ENCODE peak calls at places on chromosomes 12 and 14, in six cellular contexts. Z, V, W, N, B and O are unnamed samples.

GRCh38 chr12:80233926-80234325 is 134.6 kb downstream of the OTOGL start:
- DNase-seq in Z (no peak), V (no peak), W (no peak), N (no peak), B (no peak), O (no peak)

GRCh38 chr12:93502802-93503623 is 35.7 kb downstream of the MRPL42 start:
- DNase-seq in Z (peak; percentile 52), V (peak; percentile 67), W (peak; percentile 58), N (peak; percentile 52), B (peak; percentile 53), O (no peak)

GRCh38 chr12:51721281-51721940 is 127.1 kb downstream of the FIGNL2 start:
- DNase-seq in Z (peak; percentile 61), V (peak; percentile 40), W (peak; percentile 8), N (no peak), B (no peak), O (no peak)

GRCh38 chr12:25852792-25853191 is 105.7 kb upstream of the RASSF8 start:
- DNase-seq in Z (no peak), V (peak; percentile 88), W (no peak), N (no peak), B (no peak), O (no peak)

GRCh38 chr14:61526405-61527312 is 168.7 kb upstream of the HIF1A start:
- DNase-seq in Z (peak; percentile 33), V (no peak), W (no peak), N (peak; percentile 55), B (no peak), O (no peak)

GRCh38 chr12:132284071-132284492 is 45.3 kb downstream of the GALNT9 start:
- DNase-seq in Z (no peak), V (peak; percentile 21), W (no peak), N (no peak), B (peak; percentile 4), O (no peak)

GRCh38 chr12:2625267-2625666 is 169.5 kb upstream of the FKBP4 start:
- DNase-seq in Z (no peak), V (no peak), W (no peak), N (no peak), B (no peak), O (no peak)

GRCh38 chr14:59116984-59117415 is 71.5 kb upstream of the DAAM1 start:
- DNase-seq in Z (no peak), V (no peak), W (no peak), N (peak; percentile 55), B (peak; percentile 54), O (no peak)

GRCh38 chr14:40911161-40911560 is 695.5 kb upstream of the LRFN5 start:
- DNase-seq in Z (peak; percentile 8), V (no peak), W (no peak), N (no peak), B (no peak), O (no peak)

GRCh38 chr14:65167072-65167645 is 64.8 kb upstream of the MAX start:
- DNase-seq in Z (no peak), V (no peak), W (no peak), N (no peak), B (peak; percentile 48), O (no peak)

GRCh38 chr14:76767681-76768055 is 6.4 kb downstream of the VASH1 start:
- DNase-seq in Z (no peak), V (no peak), W (peak; percentile 3), N (no peak), B (no peak), O (no peak)

GRCh38 chr12:44314007-44314500 is 478.2 kb downstream of the TMEM117 start:
- DNase-seq in Z (no peak), V (no peak), W (no peak), N (no peak), B (no peak), O (no peak)

GRCh38 chr14:88233915-88234314 is 89.2 kb downstream of the KCNK10 start:
- DNase-seq in Z (peak; percentile 43), V (no peak), W (no peak), N (peak; percentile 38), B (peak; percentile 9), O (no peak)

GRCh38 chr12:78181544-78182162 is 351.0 kb downstream of the NAV3 start:
- DNase-seq in Z (peak; percentile 36), V (peak; percentile 68), W (no peak), N (no peak), B (peak; percentile 29), O (no peak)

GRCh38 chr14:80700601-80701000 is 240.9 kb downstream of the CEP128 start:
- DNase-seq in Z (no peak), V (no peak), W (no peak), N (no peak), B (no peak), O (no peak)

GRCh38 chr14:105536691-105537579 is 10.6 kb downstream of the TMEM121 start:
- DNase-seq in Z (no peak), V (no peak), W (no peak), N (no peak), B (no peak), O (no peak)

GRCh38 chr14:103100281-103101121 is 6.0 kb downstream of the EXOC3L4 start:
- DNase-seq in Z (no peak), V (no peak), W (no peak), N (no peak), B (peak; percentile 57), O (no peak)

GRCh38 chr14:93033983-93034670 is 81.6 kb downstream of the ITPK1 start:
- DNase-seq in Z (peak; percentile 51), V (no peak), W (no peak), N (no peak), B (peak; percentile 63), O (no peak)

GRCh38 chr14:68873379-68873778 is 80.5 kb upstream of the ZFP36L1 start:
- DNase-seq in Z (no peak), V (no peak), W (no peak), N (no peak), B (no peak), O (no peak)

GRCh38 chr12:1171657-1172056 is 180.6 kb downstream of the ERC1 start:
- DNase-seq in Z (peak; percentile 71), V (no peak), W (no peak), N (no peak), B (peak; percentile 35), O (no peak)

GRCh38 chr12:132558861-132559623 is 51.3 kb downstream of the LRCOL1 start:
- DNase-seq in Z (no peak), V (no peak), W (no peak), N (no peak), B (peak; percentile 40), O (no peak)

GRCh38 chr12:96434107-96434506 is 33.9 kb upstream of the CDK17 start:
- DNase-seq in Z (no peak), V (peak; percentile 100), W (no peak), N (peak; percentile 35), B (peak; percentile 38), O (no peak)

GRCh38 chr14:63295991-63296630 is 22.6 kb downstream of the GPHB5 start:
- DNase-seq in Z (no peak), V (no peak), W (no peak), N (no peak), B (no peak), O (no peak)

GRCh38 chr14:106507354-106507753 is 981.0 kb downstream of the TMEM121 start:
- DNase-seq in Z (no peak), V (no peak), W (no peak), N (no peak), B (no peak), O (no peak)

GRCh38 chr12:90323217-90323616 is 614.6 kb upstream of the ATP2B1 start:
- DNase-seq in Z (no peak), V (no peak), W (no peak), N (no peak), B (no peak), O (no peak)

GRCh38 chr12:109808876-109809646 is 24.1 kb downstream of the TRPV4 start:
- DNase-seq in Z (no peak), V (no peak), W (no peak), N (no peak), B (no peak), O (no peak)

GRCh38 chr12:91574975-91575374 is 392.4 kb upstream of the DCN start:
- DNase-seq in Z (no peak), V (no peak), W (no peak), N (no peak), B (no peak), O (no peak)

DNA sequence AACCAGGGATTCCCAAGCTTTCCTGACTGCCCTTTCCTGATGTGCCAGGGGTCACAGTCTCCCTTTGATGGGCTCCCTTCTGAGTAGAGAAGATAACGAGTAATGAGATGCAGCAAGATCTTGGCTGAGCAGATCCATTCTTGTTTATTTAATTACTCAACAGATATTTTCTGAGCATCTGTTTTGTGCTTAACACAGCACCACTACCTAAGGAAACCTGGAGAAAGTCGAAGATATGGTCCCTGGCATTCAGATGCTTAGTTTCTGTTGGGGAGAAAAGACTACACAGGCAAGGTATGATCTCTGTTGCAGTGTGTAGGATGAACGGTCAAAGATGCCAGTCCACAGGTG is 3.9 kb downstream of the AJUBA start:
- DNase-seq in Z (no peak), V (no peak), W (no peak), N (no peak), B (no peak), O (no peak)
- H3K4me1 ChIP-seq in Z (peaks cover 40% of the 10 kb centered on the region), V (peaks cover 45% of the 10 kb centered on the region), W (peaks cover 21% of the 10 kb centered on the region), N (peaks cover 27% of the 10 kb centered on the region), B (peaks cover 17% of the 10 kb centered on the region), O (peaks cover 51% of the 10 kb centered on the region)

GRCh38 chr12:124150176-124150575 is 144.7 kb upstream of the RFLNA start:
- DNase-seq in Z (no peak), V (no peak), W (no peak), N (no peak), B (no peak), O (no peak)

GRCh38 chr12:124155711-124156110 is 139.2 kb upstream of the RFLNA start:
- DNase-seq in Z (no peak), V (no peak), W (no peak), N (no peak), B (no peak), O (no peak)

GRCh38 chr12:124152733-124153132 is 142.2 kb upstream of the RFLNA start:
- DNase-seq in Z (no peak), V (peak; percentile 8), W (no peak), N (no peak), B (no peak), O (no peak)

GRCh38 chr12:124151583-124151982 is 143.3 kb upstream of the RFLNA start:
- DNase-seq in Z (no peak), V (no peak), W (no peak), N (no peak), B (no peak), O (no peak)

DNA sequence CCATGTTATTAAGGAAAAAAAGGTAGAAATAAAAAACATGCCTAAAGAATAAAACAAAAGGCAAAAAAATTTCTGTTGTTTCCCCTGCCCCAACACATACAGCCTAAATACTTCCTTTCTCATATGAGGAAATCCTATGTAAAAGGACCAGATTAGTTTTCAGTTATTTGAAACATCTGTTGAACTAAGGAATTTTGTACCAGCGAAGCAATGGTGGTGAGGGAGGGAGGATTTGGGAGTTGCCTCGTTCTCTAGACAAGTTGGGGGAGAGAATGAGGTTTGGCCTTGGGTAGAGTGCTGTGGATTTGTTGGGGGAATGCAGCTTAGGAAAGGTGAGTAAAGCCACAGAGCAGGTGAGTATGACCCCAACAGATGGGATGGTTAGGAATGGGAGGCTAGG is 141.5 kb upstream of the RFLNA start:
- DNase-seq in Z (no peak), V (no peak), W (no peak), N (no peak), B (no peak), O (no peak)
- H3K4me1 ChIP-seq in Z (no peaks in the 10 kb centered on the region), V (no peaks in the 10 kb centered on the region), W (no peaks in the 10 kb centered on the region), N (no peaks in the 10 kb centered on the region), B (no peaks in the 10 kb centered on the region), O (no peaks in the 10 kb centered on the region)

GRCh38 chr14:48955857-48956256 is 630.3 kb downstream of the RPS29 start:
- DNase-seq in Z (no peak), V (no peak), W (no peak), N (no peak), B (no peak), O (no peak)
- H3K4me1 ChIP-seq in Z (no peaks in the 10 kb centered on the region), V (no peaks in the 10 kb centered on the region), W (no peaks in the 10 kb centered on the region), N (no peaks in the 10 kb centered on the region), B (no peaks in the 10 kb centered on the region), O (no peaks in the 10 kb centered on the region)

GRCh38 chr12:46579474-46579873 is 206.9 kb upstream of the SLC38A2 start:
- DNase-seq in Z (no peak), V (no peak), W (no peak), N (no peak), B (no peak), O (no peak)
- H3K4me1 ChIP-seq in Z (no peaks in the 10 kb centered on the region), V (no peaks in the 10 kb centered on the region), W (no peaks in the 10 kb centered on the region), N (no peaks in the 10 kb centered on the region), B (no peaks in the 10 kb centered on the region), O (peaks cover 47% of the 10 kb centered on the region)